ENCODE peak calls at places on chromosomes 13 and 19, in five cellular contexts. A is A549, C is WTC11, N is GM13977, K is brain microvascular endothelial cell. T is an unnamed sample.

GRCh38 chr19:663682-664117 is 686 bp upstream of the RNF126 start:
- DNase-seq in A (no peak), C (no peak), N (no peak), K (no peak), T (no peak)

GRCh38 chr13:34765446-34766180 is 176.5 kb upstream of the NBEA start:
- DNase-seq in A (no peak), C (no peak), N (no peak), K (no peak), T (no peak)

GRCh38 chr19:33416307-33417215 is 43.1 kb downstream of the CEBPG start:
- DNase-seq in A (peak; percentile 84), C (peak; percentile 87), N (peak; percentile 91), K (peak; percentile 66), T (peak; percentile 85)

GRCh38 chr13:45406421-45406820 is 11.8 kb downstream of the SLC25A30 start:
- DNase-seq in A (no peak), C (no peak), N (no peak), K (no peak), T (no peak)

GRCh38 chr13:30339721-30340366 is 32.5 kb upstream of the KATNAL1 start:
- DNase-seq in A (no peak), C (no peak), N (no peak), K (no peak), T (no peak)

GRCh38 chr19:4539697-4540581 is at the start of gene LRG1:
- DNase-seq in A (no peak), C (no peak), N (peak; percentile 69), K (no peak), T (peak; percentile 77)

GRCh38 chr13:100550433-100550832 is 38.2 kb downstream of the GGACT start:
- DNase-seq in A (no peak), C (no peak), N (no peak), K (peak; percentile 53), T (no peak)

GRCh38 chr13:102597029-102598015 is 536 bp downstream of the TPP2 start:
- DNase-seq in A (peak; percentile 1), C (no peak), N (peak; percentile 26), K (peak; percentile 7), T (peak; percentile 30)

GRCh38 chr19:15138427-15138826 is 31.2 kb downstream of the SYDE1 start:
- DNase-seq in A (no peak), C (no peak), N (no peak), K (no peak), T (no peak)

GRCh38 chr19:48635966-48636858 is 967 bp downstream of the DBP start:
- DNase-seq in A (no peak), C (no peak), N (no peak), K (no peak), T (no peak)

GRCh38 chr13:99357149-99357596 is 50.0 kb upstream of the GPR183 start:
- DNase-seq in A (no peak), C (no peak), N (peak; percentile 60), K (peak; percentile 91), T (no peak)

GRCh38 chr19:30648321-30648720 is 276.1 kb downstream of the ZNF536 start:
- DNase-seq in A (no peak), C (no peak), N (no peak), K (no peak), T (no peak)
- TF ChIP-seq CTCF in A (no peak), C (no peak), N (no peak), K (peak; percentile 17), T (no peak)

DNA sequence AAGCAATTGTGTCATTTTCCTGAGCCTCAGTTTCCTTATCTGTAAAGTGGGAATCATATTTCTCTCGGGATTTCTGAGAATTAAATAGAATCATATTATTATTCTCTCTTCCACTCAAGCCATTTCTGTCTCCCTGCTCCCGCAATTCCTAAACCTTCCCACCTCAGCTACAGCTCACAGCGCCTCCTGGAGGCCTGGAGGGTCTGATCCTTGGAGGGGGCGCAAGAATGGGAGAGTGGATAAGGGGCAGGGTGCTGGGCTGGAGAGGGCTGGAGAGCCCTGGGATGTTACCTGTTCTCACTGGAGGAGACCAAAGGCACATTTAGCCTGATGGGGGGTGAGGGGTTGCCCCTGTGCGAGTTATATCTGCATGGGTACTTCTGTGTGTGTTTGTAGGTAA is 31.1 kb upstream of the CYP2S1 start:
- DNase-seq in A (peak; percentile 74), C (peak; percentile 73), N (no peak), K (no peak), T (no peak)
- TF ChIP-seq CTCF in A (peak; percentile 40), C (peak; percentile 54), N (peak; percentile 27), K (peak; percentile 33), T (no peak)

GRCh38 chr19:10699650-10700335 is 1.4 kb upstream of the QTRT1 start:
- DNase-seq in A (peak; percentile 63), C (peak; percentile 79), N (peak; percentile 81), K (peak; percentile 73), T (peak; percentile 64)

GRCh38 chr19:10691883-10692282 is 9.4 kb upstream of the QTRT1 start:
- DNase-seq in A (no peak), C (no peak), N (no peak), K (no peak), T (no peak)

GRCh38 chr19:10692673-10693264 is 8.5 kb upstream of the QTRT1 start:
- DNase-seq in A (no peak), C (no peak), N (no peak), K (no peak), T (no peak)

GRCh38 chr19:10694706-10695105 is 6.5 kb upstream of the QTRT1 start:
- DNase-seq in A (no peak), C (no peak), N (no peak), K (no peak), T (no peak)

DNA sequence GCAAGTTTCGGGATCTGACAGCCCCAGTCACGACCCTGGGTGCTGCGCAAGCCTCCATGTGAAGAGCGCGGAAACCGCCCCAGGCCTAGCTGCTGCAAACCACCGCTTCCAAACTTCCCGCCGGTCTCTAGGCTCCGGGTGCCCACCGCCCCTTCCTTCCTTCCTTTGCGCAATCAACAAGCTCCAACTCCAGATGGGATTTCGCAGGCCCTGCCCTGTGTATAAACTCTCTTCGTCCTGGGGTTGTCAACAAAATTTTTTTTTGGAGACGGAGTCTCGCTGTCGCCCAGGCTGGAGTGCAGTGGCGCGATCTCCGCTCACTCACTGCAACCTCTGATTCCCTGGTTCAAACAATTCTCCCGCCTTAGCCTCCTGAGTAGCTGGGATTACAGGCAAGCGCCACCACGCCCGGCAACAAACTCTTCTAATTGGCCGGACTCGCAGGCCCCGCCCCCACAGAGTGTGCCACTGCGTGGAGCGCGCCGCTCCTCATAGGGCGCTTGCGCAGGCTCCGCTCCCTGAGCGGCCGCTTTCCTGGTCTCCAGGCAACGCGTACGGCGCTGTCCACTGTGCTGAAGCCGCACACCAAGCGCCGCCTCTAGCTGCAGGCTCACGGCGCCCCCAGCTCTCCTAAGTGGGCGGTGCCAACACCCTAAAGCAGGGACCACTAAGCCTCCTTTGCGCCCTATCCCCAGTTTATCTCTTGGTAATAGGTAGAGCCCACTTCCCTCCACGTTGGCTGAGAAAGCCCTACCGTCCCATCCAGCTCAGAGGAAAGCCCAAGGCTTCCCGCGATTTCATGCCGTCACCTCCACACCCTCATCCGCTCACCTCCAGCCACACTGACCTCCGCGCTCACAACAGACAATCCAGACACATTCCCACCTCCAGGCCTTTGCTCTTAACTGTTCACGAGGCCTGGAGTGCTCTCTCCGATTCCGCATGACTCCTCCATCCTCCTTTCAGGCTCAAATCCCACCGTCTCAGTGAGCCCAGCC is 5.5 kb upstream of the QTRT1 start:
- DNase-seq in A (peak; percentile 92), C (peak; percentile 99), N (peak; percentile 94), K (peak; percentile 94), T (peak; percentile 95)
- TF ChIP-seq CTCF in A (no peak), C (no peak), N (no peak), K (no peak), T (no peak)

GRCh38 chr19:11597202-11598102 is at the start of gene ZNF627:
- DNase-seq in A (peak; percentile 96), C (peak; percentile 100), N (peak; percentile 98), K (peak; percentile 99), T (peak; percentile 98)
- TF ChIP-seq CTCF in A (no peak), C (no peak), N (peak; percentile 0), K (peak; percentile 38), T (no peak)

GRCh38 chr19:36420961-36421748 is 2.7 kb upstream of the ZFP82 start:
- DNase-seq in A (no peak), C (peak; percentile 67), N (no peak), K (peak; percentile 35), T (no peak)

GRCh38 chr19:36417752-36418286 is 625 bp downstream of the ZFP82 start:
- DNase-seq in A (no peak), C (peak; percentile 32), N (no peak), K (no peak), T (no peak)

GRCh38 chr19:36421749-36422481 is 3.5 kb upstream of the ZFP82 start:
- DNase-seq in A (no peak), C (no peak), N (no peak), K (no peak), T (no peak)

GRCh38 chr19:36423925-36424324 is 5.5 kb upstream of the ZFP82 start:
- DNase-seq in A (no peak), C (no peak), N (no peak), K (no peak), T (no peak)

GRCh38 chr19:36418287-36419001 is at the start of gene ZFP82:
- DNase-seq in A (peak; percentile 89), C (peak; percentile 86), N (peak; percentile 94), K (peak; percentile 66), T (peak; percentile 93)
- TF ChIP-seq CTCF in A (no peak), C (no peak), N (no peak), K (no peak), T (no peak)

GRCh38 chr13:20709782-20710181 is 6.3 kb downstream of the IL17D start:
- DNase-seq in A (no peak), C (no peak), N (no peak), K (no peak), T (no peak)

GRCh38 chr13:20713014-20713376 is 9.5 kb downstream of the IL17D start:
- DNase-seq in A (no peak), C (no peak), N (peak; percentile 18), K (no peak), T (no peak)

GRCh38 chr13:20713751-20714150 is 10.3 kb downstream of the IL17D start:
- DNase-seq in A (no peak), C (no peak), N (peak; percentile 11), K (peak; percentile 72), T (no peak)

GRCh38 chr13:20709369-20709768 is 5.9 kb downstream of the IL17D start:
- DNase-seq in A (no peak), C (no peak), N (no peak), K (no peak), T (no peak)

DNA sequence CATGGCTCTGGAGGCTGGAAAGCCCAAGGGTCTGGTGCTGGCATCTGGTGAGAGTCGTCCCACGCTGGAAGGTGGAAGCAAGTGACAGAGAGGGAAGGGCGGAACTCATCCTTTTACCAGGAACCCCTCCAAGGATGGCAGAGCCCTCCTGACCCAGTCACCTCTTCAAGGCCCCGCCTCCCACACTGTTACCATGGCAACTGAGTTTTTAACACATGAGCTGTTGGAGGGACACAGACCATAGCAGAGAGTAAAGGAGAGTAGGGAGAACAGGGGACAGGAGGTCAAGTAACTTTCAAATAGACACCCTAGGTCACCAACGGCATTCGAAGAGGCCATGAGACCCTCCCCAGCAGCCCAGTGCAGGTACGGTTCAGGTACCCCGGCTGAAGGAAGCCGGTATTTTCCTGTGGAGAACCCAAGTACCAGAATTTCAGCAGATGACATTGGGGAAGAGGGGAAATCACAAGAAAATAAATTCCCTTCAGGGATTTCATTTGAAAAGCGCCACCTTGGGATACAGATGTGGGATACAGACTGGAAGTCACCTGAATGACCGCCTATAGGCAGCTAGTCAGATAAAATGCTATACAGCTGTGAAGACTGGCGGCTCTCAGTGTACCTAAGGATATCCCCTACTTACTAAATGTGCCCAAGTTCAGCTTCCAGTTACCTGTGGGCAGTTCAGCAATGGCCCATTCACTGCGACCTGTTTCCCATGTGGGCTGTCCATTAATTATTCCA is 8.0 kb downstream of the IL17D start:
- DNase-seq in A (peak; percentile 21), C (peak; percentile 75), N (peak; percentile 10), K (no peak), T (no peak)
- TF ChIP-seq CTCF in A (peak; percentile 17), C (no peak), N (no peak), K (peak; percentile 37), T (no peak)

T was measured in GM10248.